ENCODE peak calls at places on chromosome 14, in eight cellular contexts. R is NT2/D1, Q is SK-N-MC, W is NCI-H446 treated with DMSO at 0.1 percent for 48 hours, N is tibial artery, H is neural crest cell, J is H54, F is T-helper 9 cell. V is an unnamed sample.

GRCh38 chr14:69483765-69484443 is 624 bp upstream of the PLEKHD1 start:
- DNase-seq in R (no peak), Q (no peak), W (no peak), N (no peak), H (no peak), J (no peak), F (no peak), V (no peak)

GRCh38 chr14:65444230-65444629 is 31.7 kb downstream of the FUT8 start:
- DNase-seq in R (no peak), Q (no peak), W (no peak), N (no peak), H (no peak), J (no peak), F (no peak), V (no peak)

GRCh38 chr14:99026471-99026870 is 245.5 kb downstream of the BCL11B start:
- DNase-seq in R (no peak), Q (peak), W (no peak), N (no peak), H (no peak), J (no peak), F (no peak), V (no peak)

GRCh38 chr14:34780646-34781045 is 66.3 kb upstream of the CFL2 start:
- DNase-seq in R (no peak), Q (no peak), W (no peak), N (no peak), H (no peak), J (no peak), F (no peak), V (no peak)

GRCh38 chr14:70278281-70278680 is 81.2 kb downstream of the COX16 start:
- DNase-seq in R (no peak), Q (no peak), W (no peak), N (no peak), H (no peak), J (no peak), F (no peak), V (no peak)

GRCh38 chr14:101289230-101289690 is 272.0 kb upstream of the DIO3 start:
- DNase-seq in R (no peak), Q (no peak), W (no peak), N (no peak), H (no peak), J (no peak), F (no peak), V (no peak)

GRCh38 chr14:26845106-26845818 is 247.4 kb upstream of the NOVA1 start:
- DNase-seq in R (no peak), Q (no peak), W (no peak), N (no peak), H (no peak), J (no peak), F (no peak), V (no peak)

GRCh38 chr14:106185837-106186233 is 659.5 kb downstream of the TMEM121 start:
- DNase-seq in R (no peak), Q (no peak), W (no peak), N (no peak), H (no peak), J (no peak), F (peak), V (no peak)

GRCh38 chr14:103056322-103057027 is 874 bp downstream of the CDC42BPB start:
- DNase-seq in R (no peak), Q (no peak), W (no peak), N (peak), H (peak), J (peak), F (no peak), V (no peak)

GRCh38 chr14:65961004-65961403 is 525.2 kb upstream of the CCDC196 start:
- DNase-seq in R (peak), Q (no peak), W (no peak), N (no peak), H (peak), J (peak), F (peak), V (no peak)

GRCh38 chr14:105137481-105138020 is 31.0 kb downstream of the JAG2 start:
- DNase-seq in R (no peak), Q (no peak), W (no peak), N (peak), H (no peak), J (no peak), F (no peak), V (no peak)

GRCh38 chr14:95041477-95042020 is 115.8 kb downstream of the DICER1 start:
- DNase-seq in R (no peak), Q (no peak), W (no peak), N (no peak), H (no peak), J (no peak), F (no peak), V (no peak)

GRCh38 chr14:75119056-75119455 is 7.8 kb downstream of the NEK9 start:
- DNase-seq in R (no peak), Q (no peak), W (no peak), N (no peak), H (no peak), J (no peak), F (no peak), V (no peak)

GRCh38 chr14:48970995-48971394 is 615.2 kb downstream of the RPS29 start:
- DNase-seq in R (no peak), Q (no peak), W (no peak), N (no peak), H (no peak), J (no peak), F (no peak), V (no peak)

GRCh38 chr14:73237786-73238261 is 518 bp downstream of the PAPLN start:
- DNase-seq in R (no peak), Q (no peak), W (no peak), N (peak), H (no peak), J (peak), F (no peak), V (no peak)

GRCh38 chr14:65156568-65157366 is 54.5 kb upstream of the MAX start:
- DNase-seq in R (no peak), Q (no peak), W (no peak), N (peak), H (no peak), J (peak), F (no peak), V (no peak)

GRCh38 chr14:70773182-70773862 is 36.0 kb downstream of the MAP3K9 start:
- DNase-seq in R (no peak), Q (no peak), W (no peak), N (no peak), H (no peak), J (no peak), F (no peak), V (no peak)

GRCh38 chr14:63192085-63192484 is 12.2 kb upstream of the RHOJ start:
- DNase-seq in R (no peak), Q (no peak), W (no peak), N (no peak), H (no peak), J (no peak), F (no peak), V (no peak)

GRCh38 chr14:75242546-75243273 is 35.9 kb upstream of the FOS start:
- DNase-seq in R (no peak), Q (peak), W (peak), N (peak), H (no peak), J (no peak), F (no peak), V (no peak)

GRCh38 chr14:74349757-74350156 is 1.5 kb downstream of the VRTN start:
- DNase-seq in R (no peak), Q (no peak), W (no peak), N (no peak), H (no peak), J (no peak), F (no peak), V (no peak)

GRCh38 chr14:104994988-104995387 is 9.4 kb downstream of the CLBA1 start:
- DNase-seq in R (no peak), Q (no peak), W (no peak), N (no peak), H (no peak), J (no peak), F (no peak), V (no peak)

GRCh38 chr14:103501921-103502669 is 20.5 kb downstream of the CKB start:
- DNase-seq in R (no peak), Q (no peak), W (no peak), N (no peak), H (no peak), J (no peak), F (no peak), V (no peak)

GRCh38 chr14:31829256-31829923 is 247.7 kb upstream of the ARHGAP5 start:
- DNase-seq in R (no peak), Q (peak), W (no peak), N (no peak), H (no peak), J (no peak), F (no peak), V (no peak)

GRCh38 chr14:53109028-53109687 is 44.0 kb downstream of the DDHD1 start:
- DNase-seq in R (no peak), Q (no peak), W (no peak), N (no peak), H (no peak), J (no peak), F (peak), V (peak)

GRCh38 chr14:42930058-42930457 is 1323.4 kb downstream of the LRFN5 start:
- DNase-seq in R (no peak), Q (no peak), W (no peak), N (peak), H (no peak), J (no peak), F (no peak), V (no peak)

GRCh38 chr14:90522585-90523191 is 125.9 kb downstream of the CALM1 start:
- DNase-seq in R (no peak), Q (no peak), W (peak), N (peak), H (no peak), J (peak), F (no peak), V (peak)

GRCh38 chr14:105203057-105203494 is 22.0 kb upstream of the NUDT14 start:
- DNase-seq in R (peak), Q (no peak), W (no peak), N (peak), H (peak), J (peak), F (peak), V (peak)

GRCh38 chr14:95419569-95419968 is 96.9 kb downstream of the SYNE3 start:
- DNase-seq in R (no peak), Q (no peak), W (no peak), N (no peak), H (no peak), J (no peak), F (no peak), V (no peak)

GRCh38 chr14:20757963-20758362 is 10.2 kb upstream of the EDDM3B start:
- DNase-seq in R (no peak), Q (no peak), W (no peak), N (no peak), H (no peak), J (no peak), F (peak), V (no peak)

GRCh38 chr14:104678901-104679705 is 10.3 kb upstream of the INF2 start:
- DNase-seq in R (no peak), Q (no peak), W (no peak), N (no peak), H (no peak), J (no peak), F (no peak), V (no peak)

V was measured in SJSA1.